ENCODE peak calls at places on chromosomes 5 and 9, in four cellular contexts. S is PC-3, N is HCT116, V is GM23338. F is an unnamed sample.
A peak's percentile ranks its signal among the peaks of the same experiment; 100 is the strongest.

GRCh38 chr9:14912849-14913248 is 2.6 kb upstream of the FREM1 start:
- DNase-seq in S (no peak), N (no peak), V (no peak), F (no peak)

GRCh38 chr5:68540798-68541590 is 325.4 kb downstream of the PIK3R1 start:
- DNase-seq in S (no peak), N (no peak), V (peak; percentile 62), F (no peak)

GRCh38 chr9:94079236-94079635 is 5.0 kb upstream of the PTPDC1 start:
- DNase-seq in S (no peak), N (no peak), V (no peak), F (no peak)

GRCh38 chr5:62354028-62354874 is 48.2 kb downstream of the KIF2A start:
- DNase-seq in S (peak; percentile 74), N (peak; percentile 31), V (peak; percentile 51), F (peak; percentile 81)

GRCh38 chr5:40165789-40166728 is 513.7 kb upstream of the PTGER4 start:
- DNase-seq in S (peak; percentile 55), N (no peak), V (peak; percentile 24), F (no peak)

GRCh38 chr5:52743970-52744369 is 43.7 kb upstream of the ITGA1 start:
- DNase-seq in S (no peak), N (no peak), V (peak; percentile 14), F (peak; percentile 78)

GRCh38 chr5:57117601-57118000 is 56.3 kb upstream of the GPBP1 start:
- DNase-seq in S (peak; percentile 7), N (no peak), V (no peak), F (no peak)

GRCh38 chr5:131589510-131590348 is 45.3 kb downstream of the RAPGEF6 start:
- DNase-seq in S (peak; percentile 41), N (peak; percentile 34), V (peak; percentile 82), F (peak; percentile 63)

GRCh38 chr5:154135125-154135524 is 55.4 kb upstream of the GALNT10 start:
- DNase-seq in S (no peak), N (no peak), V (no peak), F (no peak)

GRCh38 chr5:139104577-139105271 is 93.4 kb downstream of the SIL1 start:
- DNase-seq in S (peak; percentile 3), N (no peak), V (no peak), F (peak; percentile 97)

GRCh38 chr5:154298060-154298459 is 107.5 kb downstream of the GALNT10 start:
- DNase-seq in S (no peak), N (no peak), V (no peak), F (no peak)

GRCh38 chr9:132234501-132235045 is 72.7 kb downstream of the NTNG2 start:
- DNase-seq in S (no peak), N (no peak), V (no peak), F (peak; percentile 30)

GRCh38 chr5:150155258-150156032 is at the start of gene PDGFRB:
- DNase-seq in S (no peak), N (no peak), V (peak; percentile 61), F (peak; percentile 88)

DNA sequence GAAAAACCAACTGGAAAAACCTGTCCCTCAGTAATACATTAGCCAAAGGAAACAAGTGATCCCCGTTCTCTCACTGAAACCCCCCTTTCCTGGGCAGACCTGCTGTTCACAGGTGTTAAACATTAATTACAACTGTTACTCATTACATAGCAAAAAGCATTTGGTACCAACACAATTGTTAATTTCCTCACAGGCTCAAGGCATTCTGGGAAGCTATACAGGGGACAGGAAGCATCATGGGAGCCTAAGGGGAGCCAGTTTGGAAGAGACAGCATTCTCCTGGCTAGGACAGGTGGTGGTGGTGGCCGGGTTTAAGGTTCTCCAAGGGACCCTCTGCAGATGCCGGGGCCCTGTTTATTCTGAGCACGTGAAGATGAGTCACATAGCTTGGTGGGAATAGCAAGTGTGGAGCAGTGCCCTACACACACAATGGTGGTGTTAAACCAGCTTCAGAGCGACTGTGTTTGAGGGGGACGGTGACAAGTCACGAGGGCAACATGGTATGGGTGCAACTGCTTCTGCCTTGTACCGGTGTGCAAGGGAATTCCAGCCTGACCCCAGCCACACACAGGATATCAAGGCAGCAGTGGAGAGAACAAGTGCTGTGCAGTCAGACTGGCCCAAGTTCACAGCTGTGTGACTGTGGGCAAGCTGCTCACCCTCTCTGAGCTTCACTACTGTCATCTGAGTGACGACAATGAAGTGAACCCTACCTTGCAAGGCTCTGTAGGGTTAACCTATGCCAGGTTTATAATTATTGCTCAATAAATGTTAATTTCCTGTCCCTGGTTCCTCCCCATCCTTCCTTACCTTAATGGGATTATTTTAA is 62.7 kb upstream of the SLC25A51 start:
- DNase-seq in S (no peak), N (no peak), V (no peak), F (no peak)
- TF ChIP-seq EZH2phosphoT487 in S (no peak), N (no peak), V (no peak), F (no peak)

DNA sequence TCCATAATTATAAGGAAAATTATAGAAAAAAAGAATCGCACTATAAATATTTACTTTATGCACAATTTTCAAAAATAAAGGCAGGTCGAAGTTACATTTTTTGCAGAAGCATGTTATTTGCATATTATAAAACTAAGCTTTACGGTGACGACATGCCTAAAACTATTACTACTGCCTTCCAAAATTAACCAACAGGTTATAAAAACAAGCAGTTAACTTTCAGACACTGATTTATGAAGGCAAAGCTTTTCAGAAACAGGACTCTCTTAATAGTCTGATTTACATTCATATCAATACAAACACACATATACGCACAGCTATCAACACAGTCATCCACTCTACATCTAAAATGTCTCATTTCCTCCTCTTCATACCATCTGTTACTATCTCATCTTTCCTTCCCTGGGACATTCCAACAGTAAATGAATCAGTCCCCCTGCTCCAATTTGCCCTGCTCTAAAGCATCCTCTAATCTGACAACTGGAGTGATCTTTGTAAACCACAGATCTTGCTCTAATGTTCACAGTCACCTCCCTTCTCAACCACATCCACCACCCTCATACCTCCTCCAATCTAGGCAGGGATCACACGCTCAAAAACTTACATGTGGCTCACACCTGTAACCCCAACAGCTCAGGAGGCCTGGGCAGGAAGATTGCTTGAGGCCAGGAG is 21.6 kb downstream of the FBXW11 start:
- DNase-seq in S (peak; percentile 81), N (no peak), V (no peak), F (peak; percentile 79)
- H3K4me2 ChIP-seq in S (peak overlapping the region; percentile 13), N (no peak overlapping the region), V (no peak overlapping the region), F (peak overlapping the region; percentile 54)

GRCh38 chr5:171309276-171309525 is 153 bp downstream of the TLX3 start:
- DNase-seq in S (no peak), N (no peak), V (no peak), F (no peak)
- TF ChIP-seq EZH2phosphoT487 in S (no peak), N (no peak), V (no peak), F (no peak)

DNA sequence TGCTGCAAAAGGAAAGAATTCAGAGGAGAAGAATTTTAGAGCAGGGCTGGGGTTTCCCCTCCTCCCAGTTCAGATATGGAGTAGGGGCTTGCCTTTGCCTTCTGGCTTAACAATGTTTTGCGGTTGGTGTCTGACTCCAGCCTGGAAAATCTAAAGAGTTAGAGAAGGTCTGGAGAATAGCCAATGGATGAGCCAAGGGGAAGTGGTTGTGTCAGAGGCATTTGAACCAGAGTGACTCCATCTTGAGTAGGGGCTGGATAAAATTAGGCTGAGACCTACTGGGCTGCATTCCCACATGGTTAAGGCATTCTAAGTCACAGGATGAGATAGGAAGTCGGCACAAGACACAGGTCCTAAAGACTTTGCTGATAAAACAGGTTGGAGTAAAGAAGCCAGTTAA is 133.7 kb downstream of the DIRAS2 start:
- DNase-seq in S (no peak), N (no peak), V (no peak), F (no peak)
- H3K4me2 ChIP-seq in S (no peak overlapping the region), N (no peak overlapping the region), V (no peak overlapping the region), F (no peak overlapping the region)

GRCh38 chr5:169978744-169979143 is 1.6 kb downstream of the INSYN2B start:
- DNase-seq in S (no peak), N (no peak), V (no peak), F (peak; percentile 63)

GRCh38 chr5:169979871-169980270 is 424 bp downstream of the INSYN2B start:
- DNase-seq in S (no peak), N (no peak), V (peak; percentile 61), F (peak; percentile 47)

GRCh38 chr5:169980418-169981053 is at the start of gene INSYN2B:
- DNase-seq in S (peak; percentile 88), N (peak; percentile 56), V (peak; percentile 96), F (peak; percentile 92)
- TF ChIP-seq EZH2phosphoT487 in S (no peak), N (no peak), V (no peak), F (no peak)

GRCh38 chr5:142906863-142907671 is 136.9 kb downstream of the ARHGAP26 start:
- DNase-seq in S (peak; percentile 79), N (no peak), V (no peak), F (peak; percentile 70)
- H3K4me2 ChIP-seq in S (peak overlapping the region; percentile 52), N (no peak overlapping the region), V (no peak overlapping the region), F (peak overlapping the region; percentile 12)

F was measured in GM23248.